ENCODE peak calls at places on chromosome 18, in seven cellular contexts. One of them, this sample, is unnamed.

GRCh38 chr18:5986257-5986909 is 91.1 kb upstream of the TMEM200C start:
- DNase-seq in tibial artery: no peak
- DNase-seq in K562: no peak
- DNase-seq in cardiac muscle cell: no peak
- DNase-seq in kidney: no peak
- DNase-seq in esophagus muscularis mucosa: peak; percentile 62
- DNase-seq in lung: no peak
- DNase-seq in this sample: no peak

GRCh38 chr18:48840491-48840877 is 110.3 kb downstream of the SMAD7 start:
- DNase-seq in cardiac muscle cell: no peak
- DNase-seq in kidney: peak; percentile 29
- DNase-seq in K562: no peak
- DNase-seq in lung: no peak
- DNase-seq in esophagus muscularis mucosa: no peak
- DNase-seq in tibial artery: peak; percentile 23
- DNase-seq in this sample: no peak

GRCh38 chr18:45627204-45627526 is 11.9 kb downstream of the SLC14A2 start:
- DNase-seq in kidney: no peak
- DNase-seq in esophagus muscularis mucosa: no peak
- DNase-seq in K562: no peak
- DNase-seq in cardiac muscle cell: no peak
- DNase-seq in lung: no peak
- DNase-seq in tibial artery: no peak
- DNase-seq in this sample: no peak

GRCh38 chr18:47775961-47776360 is 154.5 kb downstream of the SMAD2 start:
- DNase-seq in K562: peak; percentile 14
- DNase-seq in esophagus muscularis mucosa: no peak
- DNase-seq in kidney: no peak
- DNase-seq in tibial artery: no peak
- DNase-seq in lung: no peak
- DNase-seq in cardiac muscle cell: peak; percentile 40
- DNase-seq in this sample: no peak

GRCh38 chr18:45974088-45974536 is 7.0 kb upstream of the EPG5 start:
- DNase-seq in kidney: no peak
- DNase-seq in lung: peak; percentile 71
- DNase-seq in esophagus muscularis mucosa: no peak
- DNase-seq in cardiac muscle cell: peak; percentile 74
- DNase-seq in tibial artery: no peak
- DNase-seq in K562: peak; percentile 41
- DNase-seq in this sample: peak; percentile 40

GRCh38 chr18:45168883-45169585 is 446.2 kb upstream of the SLC14A2 start:
- DNase-seq in tibial artery: no peak
- DNase-seq in esophagus muscularis mucosa: no peak
- DNase-seq in lung: no peak
- DNase-seq in kidney: no peak
- DNase-seq in cardiac muscle cell: no peak
- DNase-seq in K562: no peak
- DNase-seq in this sample: no peak

GRCh38 chr18:5993938-5994337 is 98.6 kb upstream of the TMEM200C start:
- DNase-seq in cardiac muscle cell: no peak
- DNase-seq in tibial artery: no peak
- DNase-seq in lung: no peak
- DNase-seq in K562: no peak
- DNase-seq in esophagus muscularis mucosa: peak; percentile 70
- DNase-seq in kidney: no peak
- DNase-seq in this sample: no peak

GRCh38 chr18:23182606-23183005 is 47.3 kb downstream of the CABLES1 start:
- DNase-seq in cardiac muscle cell: no peak
- DNase-seq in esophagus muscularis mucosa: no peak
- DNase-seq in lung: no peak
- DNase-seq in tibial artery: no peak
- DNase-seq in kidney: no peak
- DNase-seq in K562: no peak
- DNase-seq in this sample: no peak

GRCh38 chr18:8948471-8949149 is 153.9 kb upstream of the NDUFV2 start:
- DNase-seq in esophagus muscularis mucosa: no peak
- DNase-seq in cardiac muscle cell: no peak
- DNase-seq in kidney: no peak
- DNase-seq in tibial artery: no peak
- DNase-seq in K562: peak; percentile 48
- DNase-seq in lung: no peak
- DNase-seq in this sample: no peak

GRCh38 chr18:46068763-46069162 is 3.3 kb downstream of the PSTPIP2 start:
- DNase-seq in esophagus muscularis mucosa: no peak
- DNase-seq in tibial artery: no peak
- DNase-seq in K562: no peak
- DNase-seq in lung: no peak
- DNase-seq in cardiac muscle cell: no peak
- DNase-seq in kidney: no peak
- DNase-seq in this sample: no peak

GRCh38 chr18:5058768-5059539 is 138.1 kb downstream of the AKAIN1 start:
- DNase-seq in kidney: no peak
- DNase-seq in lung: no peak
- DNase-seq in esophagus muscularis mucosa: no peak
- DNase-seq in cardiac muscle cell: no peak
- DNase-seq in K562: no peak
- DNase-seq in tibial artery: no peak
- DNase-seq in this sample: peak; percentile 12

GRCh38 chr18:47898696-47899095 is 31.8 kb downstream of the SMAD2 start:
- DNase-seq in tibial artery: no peak
- DNase-seq in lung: no peak
- DNase-seq in kidney: no peak
- DNase-seq in esophagus muscularis mucosa: no peak
- DNase-seq in K562: no peak
- DNase-seq in cardiac muscle cell: no peak
- DNase-seq in this sample: no peak

GRCh38 chr18:50614838-50615237 is 55.0 kb downstream of the MAPK4 start:
- DNase-seq in K562: no peak
- DNase-seq in lung: peak; percentile 62
- DNase-seq in cardiac muscle cell: no peak
- DNase-seq in tibial artery: no peak
- DNase-seq in esophagus muscularis mucosa: no peak
- DNase-seq in kidney: no peak
- DNase-seq in this sample: no peak

GRCh38 chr18:12246849-12247808 is 7.0 kb upstream of the CIDEA start:
- DNase-seq in lung: no peak
- DNase-seq in cardiac muscle cell: peak; percentile 65
- DNase-seq in kidney: no peak
- DNase-seq in K562: peak; percentile 71
- DNase-seq in esophagus muscularis mucosa: no peak
- DNase-seq in tibial artery: no peak
- DNase-seq in this sample: no peak

GRCh38 chr18:7926526-7926925 is 359.4 kb downstream of the PTPRM start:
- DNase-seq in esophagus muscularis mucosa: no peak
- DNase-seq in tibial artery: no peak
- DNase-seq in lung: no peak
- DNase-seq in K562: peak; percentile 9
- DNase-seq in cardiac muscle cell: peak; percentile 48
- DNase-seq in kidney: no peak
- DNase-seq in this sample: no peak

GRCh38 chr18:79898952-79899608 is 52.4 kb downstream of the SLC66A2 start:
- DNase-seq in cardiac muscle cell: no peak
- DNase-seq in lung: peak; percentile 26
- DNase-seq in K562: no peak
- DNase-seq in esophagus muscularis mucosa: no peak
- DNase-seq in tibial artery: no peak
- DNase-seq in kidney: peak; percentile 66
- DNase-seq in this sample: no peak

GRCh38 chr18:10421859-10422258 is 32.6 kb upstream of the APCDD1 start:
- DNase-seq in cardiac muscle cell: no peak
- DNase-seq in esophagus muscularis mucosa: no peak
- DNase-seq in K562: no peak
- DNase-seq in tibial artery: no peak
- DNase-seq in lung: no peak
- DNase-seq in kidney: no peak
- DNase-seq in this sample: no peak

GRCh38 chr18:3069671-3070433 is 56.9 kb upstream of the LPIN2 start:
- DNase-seq in lung: no peak
- DNase-seq in kidney: no peak
- DNase-seq in esophagus muscularis mucosa: peak; percentile 79
- DNase-seq in cardiac muscle cell: no peak
- DNase-seq in K562: no peak
- DNase-seq in tibial artery: no peak
- DNase-seq in this sample: no peak

GRCh38 chr18:25453556-25454269 is 101.7 kb upstream of the ZNF521 start:
- DNase-seq in lung: no peak
- DNase-seq in esophagus muscularis mucosa: no peak
- DNase-seq in tibial artery: no peak
- DNase-seq in K562: no peak
- DNase-seq in kidney: no peak
- DNase-seq in cardiac muscle cell: no peak
- DNase-seq in this sample: no peak

GRCh38 chr18:8084160-8084559 is 517.0 kb downstream of the PTPRM start:
- DNase-seq in lung: no peak
- DNase-seq in esophagus muscularis mucosa: no peak
- DNase-seq in cardiac muscle cell: peak; percentile 69
- DNase-seq in K562: peak; percentile 37
- DNase-seq in kidney: no peak
- DNase-seq in tibial artery: no peak
- DNase-seq in this sample: no peak

GRCh38 chr18:3269241-3269640 is 7.3 kb downstream of the MYL12B start:
- DNase-seq in lung: no peak
- DNase-seq in K562: no peak
- DNase-seq in cardiac muscle cell: no peak
- DNase-seq in tibial artery: no peak
- DNase-seq in kidney: no peak
- DNase-seq in esophagus muscularis mucosa: no peak
- DNase-seq in this sample: no peak

GRCh38 chr18:56921888-56922480 is 224.9 kb upstream of the BOD1L2 start:
- DNase-seq in lung: no peak
- DNase-seq in esophagus muscularis mucosa: no peak
- DNase-seq in cardiac muscle cell: no peak
- DNase-seq in kidney: no peak
- DNase-seq in K562: no peak
- DNase-seq in tibial artery: no peak
- DNase-seq in this sample: no peak

GRCh38 chr18:56878712-56879111 is 227.6 kb downstream of the WDR7 start:
- DNase-seq in K562: no peak
- DNase-seq in tibial artery: no peak
- DNase-seq in lung: no peak
- DNase-seq in esophagus muscularis mucosa: no peak
- DNase-seq in cardiac muscle cell: no peak
- DNase-seq in kidney: no peak
- DNase-seq in this sample: no peak

GRCh38 chr18:21315741-21316187 is 73.7 kb downstream of the GREB1L start:
- DNase-seq in kidney: no peak
- DNase-seq in cardiac muscle cell: peak; percentile 52
- DNase-seq in tibial artery: no peak
- DNase-seq in K562: no peak
- DNase-seq in esophagus muscularis mucosa: no peak
- DNase-seq in lung: no peak
- DNase-seq in this sample: no peak

GRCh38 chr18:51751901-51752300 is 554.4 kb upstream of the MEX3C start:
- DNase-seq in lung: no peak
- DNase-seq in kidney: no peak
- DNase-seq in cardiac muscle cell: no peak
- DNase-seq in esophagus muscularis mucosa: no peak
- DNase-seq in K562: no peak
- DNase-seq in tibial artery: no peak
- DNase-seq in this sample: no peak

GRCh38 chr18:57843403-57843802 is 40.3 kb upstream of the ATP8B1 start:
- DNase-seq in lung: no peak
- DNase-seq in K562: peak; percentile 12
- DNase-seq in esophagus muscularis mucosa: no peak
- DNase-seq in tibial artery: no peak
- DNase-seq in cardiac muscle cell: no peak
- DNase-seq in kidney: no peak
- DNase-seq in this sample: no peak

GRCh38 chr18:24990548-24991219 is 361.3 kb downstream of the ZNF521 start:
- DNase-seq in esophagus muscularis mucosa: no peak
- DNase-seq in cardiac muscle cell: no peak
- DNase-seq in kidney: no peak
- DNase-seq in tibial artery: no peak
- DNase-seq in K562: no peak
- DNase-seq in lung: no peak
- DNase-seq in this sample: no peak

GRCh38 chr18:76689646-76690264 is 132.6 kb upstream of the ZNF236 start:
- DNase-seq in K562: no peak
- DNase-seq in cardiac muscle cell: no peak
- DNase-seq in lung: no peak
- DNase-seq in kidney: no peak
- DNase-seq in esophagus muscularis mucosa: no peak
- DNase-seq in tibial artery: no peak
- DNase-seq in this sample: no peak
- TF ChIP-seq CTCF in K562: no peak
- TF ChIP-seq CTCF in cardiac muscle cell: no peak
- TF ChIP-seq CTCF in lung: no peak
- TF ChIP-seq CTCF in kidney: no peak
- TF ChIP-seq CTCF in esophagus muscularis mucosa: no peak
- TF ChIP-seq CTCF in tibial artery: no peak
- TF ChIP-seq CTCF in this sample: no peak

DNA sequence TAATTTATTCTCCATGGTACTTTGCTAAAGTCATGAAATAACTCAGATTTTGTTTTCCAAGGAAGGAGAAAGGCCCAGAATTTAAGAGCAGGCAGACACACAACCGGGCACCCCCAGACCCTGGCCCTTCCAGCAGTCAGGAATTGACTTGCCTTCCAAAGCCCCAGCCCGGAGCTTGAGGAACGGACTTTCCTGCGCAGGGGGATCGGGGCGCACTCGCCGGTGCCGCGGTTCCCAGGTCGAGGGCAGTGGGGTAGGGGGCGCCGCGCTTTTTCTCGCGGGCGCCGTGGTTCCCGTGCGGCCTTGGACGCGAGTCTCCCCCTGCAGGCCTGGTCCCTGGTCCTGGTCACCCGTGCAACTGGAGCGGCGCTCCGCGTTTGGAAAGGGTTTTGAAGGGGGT is 1.2 kb downstream of the ZNF236 start:
- DNase-seq in esophagus muscularis mucosa: no peak
- DNase-seq in tibial artery: no peak
- DNase-seq in K562: peak; percentile 65
- DNase-seq in lung: no peak
- DNase-seq in kidney: peak; percentile 79
- DNase-seq in cardiac muscle cell: peak; percentile 48
- DNase-seq in this sample: no peak
- H3K27ac ChIP-seq in esophagus muscularis mucosa: peak overlapping the region; percentile 96
- H3K27ac ChIP-seq in tibial artery: peak overlapping the region; percentile 82
- H3K27ac ChIP-seq in K562: peak overlapping the region; percentile 80
- H3K27ac ChIP-seq in lung: peak overlapping the region; percentile 41
- H3K27ac ChIP-seq in kidney: peak overlapping the region; percentile 36
- H3K27ac ChIP-seq in cardiac muscle cell: peak overlapping the region; percentile 93
- H3K27ac ChIP-seq in this sample: no peak overlapping the region

GRCh38 chr18:13406770-13407169 is 188.2 kb downstream of the LDLRAD4 start:
- DNase-seq in K562: no peak
- DNase-seq in lung: no peak
- DNase-seq in esophagus muscularis mucosa: no peak
- DNase-seq in kidney: no peak
- DNase-seq in tibial artery: no peak
- DNase-seq in cardiac muscle cell: no peak
- DNase-seq in this sample: no peak
- H3K9me3 ChIP-seq in K562: no peaks in the 10 kb centered on the region
- H3K9me3 ChIP-seq in lung: no peaks in the 10 kb centered on the region
- H3K9me3 ChIP-seq in esophagus muscularis mucosa: peaks cover 1% of the 10 kb centered on the region
- H3K9me3 ChIP-seq in kidney: no peaks in the 10 kb centered on the region
- H3K9me3 ChIP-seq in tibial artery: no peaks in the 10 kb centered on the region
- H3K9me3 ChIP-seq in cardiac muscle cell: no peaks in the 10 kb centered on the region
- H3K9me3 ChIP-seq in this sample: no peaks in the 10 kb centered on the region

DNA sequence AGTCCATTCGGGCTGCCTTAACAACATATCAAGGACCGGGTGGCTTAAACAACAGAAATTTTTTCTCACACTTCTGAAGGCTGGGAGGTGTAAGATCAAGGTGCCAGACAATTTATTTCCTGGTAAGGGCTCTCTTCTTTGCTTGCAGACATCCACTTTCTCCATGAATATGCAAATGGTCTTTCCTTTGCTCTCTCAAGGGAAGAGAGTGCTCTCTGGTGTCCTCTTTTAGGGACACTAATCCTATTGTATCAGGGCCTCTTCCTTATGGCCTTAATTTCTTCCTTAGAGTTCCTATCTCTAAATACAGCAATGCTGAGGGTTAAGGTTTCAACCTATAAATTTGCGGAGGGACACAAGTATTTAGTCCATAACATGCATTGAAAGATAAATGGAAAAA is 770.8 kb downstream of the DSC3 start:
- DNase-seq in kidney: no peak
- DNase-seq in lung: no peak
- DNase-seq in K562: no peak
- DNase-seq in tibial artery: no peak
- DNase-seq in esophagus muscularis mucosa: no peak
- DNase-seq in cardiac muscle cell: no peak
- DNase-seq in this sample: no peak
- TF ChIP-seq CTCF in kidney: no peak
- TF ChIP-seq CTCF in lung: no peak
- TF ChIP-seq CTCF in K562: no peak
- TF ChIP-seq CTCF in tibial artery: no peak
- TF ChIP-seq CTCF in esophagus muscularis mucosa: no peak
- TF ChIP-seq CTCF in cardiac muscle cell: no peak
- TF ChIP-seq CTCF in this sample: no peak

This sample was measured in CD4-positive, alpha-beta T cell.